ENCODE peak calls at places on chromosomes 3 and 15, in ten cellular contexts. One of them, this sample, is unnamed.

GRCh38 chr3:172522871-172523818 is at the start of gene TNFSF10:
- DNase-seq in mucosa of descending colon: peak
- DNase-seq in cardiac fibroblast: no peak
- DNase-seq in AG04450: no peak
- DNase-seq in H1: no peak
- DNase-seq in BJ: no peak
- DNase-seq in psoas muscle: peak
- DNase-seq in BE2C: no peak
- DNase-seq in heart left ventricle: peak
- DNase-seq in heart right ventricle: peak
- DNase-seq in this sample: no peak

GRCh38 chr3:64188810-64189560 is 36.3 kb downstream of the PRICKLE2 start:
- DNase-seq in mucosa of descending colon: no peak
- DNase-seq in cardiac fibroblast: peak
- DNase-seq in AG04450: peak
- DNase-seq in H1: no peak
- DNase-seq in BJ: peak
- DNase-seq in psoas muscle: no peak
- DNase-seq in BE2C: no peak
- DNase-seq in heart left ventricle: no peak
- DNase-seq in heart right ventricle: no peak
- DNase-seq in this sample: no peak

GRCh38 chr3:31103181-31103580 is 208.7 kb upstream of the GADL1 start:
- DNase-seq in mucosa of descending colon: no peak
- DNase-seq in cardiac fibroblast: no peak
- DNase-seq in AG04450: no peak
- DNase-seq in H1: no peak
- DNase-seq in BJ: no peak
- DNase-seq in psoas muscle: no peak
- DNase-seq in BE2C: no peak
- DNase-seq in heart left ventricle: no peak
- DNase-seq in heart right ventricle: no peak
- DNase-seq in this sample: no peak

GRCh38 chr3:43748179-43748578 is 57.4 kb downstream of the ABHD5 start:
- DNase-seq in mucosa of descending colon: no peak
- DNase-seq in cardiac fibroblast: peak
- DNase-seq in AG04450: no peak
- DNase-seq in H1: no peak
- DNase-seq in BJ: no peak
- DNase-seq in psoas muscle: no peak
- DNase-seq in BE2C: no peak
- DNase-seq in heart left ventricle: no peak
- DNase-seq in heart right ventricle: no peak
- DNase-seq in this sample: no peak

GRCh38 chr15:25059698-25060471 is 105.1 kb downstream of the SNRPN start:
- DNase-seq in mucosa of descending colon: no peak
- DNase-seq in cardiac fibroblast: no peak
- DNase-seq in AG04450: no peak
- DNase-seq in H1: no peak
- DNase-seq in BJ: no peak
- DNase-seq in psoas muscle: no peak
- DNase-seq in BE2C: no peak
- DNase-seq in heart left ventricle: no peak
- DNase-seq in heart right ventricle: no peak
- DNase-seq in this sample: no peak

GRCh38 chr3:13634615-13635014 is 85.7 kb downstream of the FBLN2 start:
- DNase-seq in mucosa of descending colon: no peak
- DNase-seq in cardiac fibroblast: no peak
- DNase-seq in AG04450: no peak
- DNase-seq in H1: no peak
- DNase-seq in BJ: no peak
- DNase-seq in psoas muscle: no peak
- DNase-seq in BE2C: no peak
- DNase-seq in heart left ventricle: no peak
- DNase-seq in heart right ventricle: no peak
- DNase-seq in this sample: no peak

GRCh38 chr15:69643476-69643875 is 190.9 kb downstream of the RPLP1 start:
- DNase-seq in mucosa of descending colon: no peak
- DNase-seq in cardiac fibroblast: no peak
- DNase-seq in AG04450: no peak
- DNase-seq in H1: no peak
- DNase-seq in BJ: no peak
- DNase-seq in psoas muscle: no peak
- DNase-seq in BE2C: no peak
- DNase-seq in heart left ventricle: no peak
- DNase-seq in heart right ventricle: no peak
- DNase-seq in this sample: no peak

GRCh38 chr3:125512135-125512920 is 7.7 kb downstream of the SNX4 start:
- DNase-seq in mucosa of descending colon: no peak
- DNase-seq in cardiac fibroblast: peak
- DNase-seq in AG04450: peak
- DNase-seq in H1: no peak
- DNase-seq in BJ: no peak
- DNase-seq in psoas muscle: no peak
- DNase-seq in BE2C: peak
- DNase-seq in heart left ventricle: no peak
- DNase-seq in heart right ventricle: no peak
- DNase-seq in this sample: no peak

DNA sequence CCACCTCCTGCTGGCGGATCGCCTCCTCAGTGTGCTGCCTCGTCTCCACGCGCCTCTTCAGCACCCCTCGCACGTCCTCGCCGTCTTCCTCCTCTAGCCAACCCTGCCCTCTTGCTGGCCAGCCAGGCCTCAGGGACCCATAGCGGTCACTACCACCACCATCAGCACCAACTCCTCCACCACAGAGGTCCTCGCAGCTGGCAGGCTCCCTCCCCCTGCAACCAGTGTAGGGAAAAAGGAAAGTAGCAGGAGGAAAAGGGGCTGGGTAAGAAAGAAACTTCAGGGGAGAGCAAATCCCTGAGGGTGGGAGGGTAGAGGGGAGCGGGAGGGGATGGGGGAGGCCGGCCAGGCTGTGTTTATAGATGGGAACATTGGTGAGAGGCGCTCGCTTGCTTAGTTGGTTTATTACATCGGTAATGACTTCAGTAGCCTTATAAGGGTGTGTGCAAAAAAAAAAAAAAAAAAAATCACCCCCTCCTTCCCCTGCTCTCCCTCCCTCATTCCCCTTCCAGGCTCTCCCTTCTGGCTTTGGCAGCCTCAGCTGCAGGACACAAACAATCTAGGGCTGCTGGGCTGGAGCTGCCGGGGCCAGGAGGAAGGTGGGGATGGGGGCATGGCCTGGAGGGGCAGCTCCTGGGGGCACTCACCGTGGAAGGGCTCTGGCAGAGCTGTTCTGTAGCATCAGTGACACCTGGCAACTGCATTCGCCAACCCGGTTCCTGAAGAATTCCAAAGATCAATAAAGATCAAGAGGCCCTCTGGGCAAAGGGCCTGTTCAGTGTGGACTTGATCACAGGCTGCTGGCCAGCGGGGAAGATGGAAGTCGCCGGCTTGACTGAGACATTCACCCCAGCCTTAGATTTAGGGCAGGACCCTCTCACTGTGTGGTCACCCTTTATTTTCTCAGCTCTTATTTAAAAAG is 116.2 kb upstream of the HACD2 start:
- DNase-seq in mucosa of descending colon: no peak
- DNase-seq in cardiac fibroblast: no peak
- DNase-seq in AG04450: no peak
- DNase-seq in H1: no peak
- DNase-seq in BJ: no peak
- DNase-seq in psoas muscle: no peak
- DNase-seq in BE2C: no peak
- DNase-seq in heart left ventricle: no peak
- DNase-seq in heart right ventricle: no peak
- DNase-seq in this sample: no peak
- H3K4me3 ChIP-seq in mucosa of descending colon: no peak
- H3K4me3 ChIP-seq in cardiac fibroblast: no peak
- H3K4me3 ChIP-seq in AG04450: peak
- H3K4me3 ChIP-seq in H1: no peak
- H3K4me3 ChIP-seq in BJ: no peak
- H3K4me3 ChIP-seq in psoas muscle: peak
- H3K4me3 ChIP-seq in BE2C: no peak
- H3K4me3 ChIP-seq in heart left ventricle: peak
- H3K4me3 ChIP-seq in heart right ventricle: peak
- H3K4me3 ChIP-seq in this sample: no peak

GRCh38 chr3:127001486-127002194 is 18.7 kb downstream of the PLXNA1 start:
- DNase-seq in mucosa of descending colon: no peak
- DNase-seq in cardiac fibroblast: no peak
- DNase-seq in AG04450: no peak
- DNase-seq in H1: no peak
- DNase-seq in BJ: no peak
- DNase-seq in psoas muscle: no peak
- DNase-seq in BE2C: no peak
- DNase-seq in heart left ventricle: no peak
- DNase-seq in heart right ventricle: no peak
- DNase-seq in this sample: no peak

GRCh38 chr3:127003601-127004280 is 20.8 kb downstream of the PLXNA1 start:
- DNase-seq in mucosa of descending colon: no peak
- DNase-seq in cardiac fibroblast: no peak
- DNase-seq in AG04450: no peak
- DNase-seq in H1: no peak
- DNase-seq in BJ: no peak
- DNase-seq in psoas muscle: no peak
- DNase-seq in BE2C: no peak
- DNase-seq in heart left ventricle: no peak
- DNase-seq in heart right ventricle: no peak
- DNase-seq in this sample: no peak

GRCh38 chr3:127000792-127001191 is 17.9 kb downstream of the PLXNA1 start:
- DNase-seq in mucosa of descending colon: no peak
- DNase-seq in cardiac fibroblast: no peak
- DNase-seq in AG04450: no peak
- DNase-seq in H1: no peak
- DNase-seq in BJ: no peak
- DNase-seq in psoas muscle: no peak
- DNase-seq in BE2C: no peak
- DNase-seq in heart left ventricle: no peak
- DNase-seq in heart right ventricle: no peak
- DNase-seq in this sample: no peak

GRCh38 chr3:127003175-127003555 is 20.2 kb downstream of the PLXNA1 start:
- DNase-seq in mucosa of descending colon: no peak
- DNase-seq in cardiac fibroblast: no peak
- DNase-seq in AG04450: no peak
- DNase-seq in H1: no peak
- DNase-seq in BJ: no peak
- DNase-seq in psoas muscle: no peak
- DNase-seq in BE2C: no peak
- DNase-seq in heart left ventricle: no peak
- DNase-seq in heart right ventricle: no peak
- DNase-seq in this sample: no peak

GRCh38 chr3:127002195-127003174 is 19.6 kb downstream of the PLXNA1 start:
- DNase-seq in mucosa of descending colon: peak
- DNase-seq in cardiac fibroblast: peak
- DNase-seq in AG04450: peak
- DNase-seq in H1: peak
- DNase-seq in BJ: peak
- DNase-seq in psoas muscle: peak
- DNase-seq in BE2C: peak
- DNase-seq in heart left ventricle: peak
- DNase-seq in heart right ventricle: peak
- DNase-seq in this sample: peak
- TF ChIP-seq CTCF in mucosa of descending colon: no peak
- TF ChIP-seq CTCF in cardiac fibroblast: peak
- TF ChIP-seq CTCF in AG04450: peak
- TF ChIP-seq CTCF in H1: no peak
- TF ChIP-seq CTCF in BJ: peak
- TF ChIP-seq CTCF in psoas muscle: peak
- TF ChIP-seq CTCF in BE2C: peak
- TF ChIP-seq CTCF in heart left ventricle: peak
- TF ChIP-seq CTCF in heart right ventricle: peak
- TF ChIP-seq CTCF in this sample: peak

GRCh38 chr15:28918141-28918983 is 32.6 kb downstream of the APBA2 start:
- DNase-seq in mucosa of descending colon: no peak
- DNase-seq in cardiac fibroblast: peak
- DNase-seq in AG04450: no peak
- DNase-seq in H1: peak
- DNase-seq in BJ: no peak
- DNase-seq in psoas muscle: no peak
- DNase-seq in BE2C: no peak
- DNase-seq in heart left ventricle: no peak
- DNase-seq in heart right ventricle: no peak
- DNase-seq in this sample: no peak

GRCh38 chr15:28921336-28921735 is 35.6 kb downstream of the APBA2 start:
- DNase-seq in mucosa of descending colon: no peak
- DNase-seq in cardiac fibroblast: no peak
- DNase-seq in AG04450: no peak
- DNase-seq in H1: no peak
- DNase-seq in BJ: no peak
- DNase-seq in psoas muscle: no peak
- DNase-seq in BE2C: no peak
- DNase-seq in heart left ventricle: no peak
- DNase-seq in heart right ventricle: no peak
- DNase-seq in this sample: no peak

GRCh38 chr15:28920781-28921331 is 35.1 kb downstream of the APBA2 start:
- DNase-seq in mucosa of descending colon: no peak
- DNase-seq in cardiac fibroblast: no peak
- DNase-seq in AG04450: no peak
- DNase-seq in H1: no peak
- DNase-seq in BJ: no peak
- DNase-seq in psoas muscle: no peak
- DNase-seq in BE2C: no peak
- DNase-seq in heart left ventricle: no peak
- DNase-seq in heart right ventricle: no peak
- DNase-seq in this sample: no peak

GRCh38 chr15:28919201-28919627 is 33.4 kb downstream of the APBA2 start:
- DNase-seq in mucosa of descending colon: no peak
- DNase-seq in cardiac fibroblast: no peak
- DNase-seq in AG04450: no peak
- DNase-seq in H1: no peak
- DNase-seq in BJ: no peak
- DNase-seq in psoas muscle: no peak
- DNase-seq in BE2C: no peak
- DNase-seq in heart left ventricle: no peak
- DNase-seq in heart right ventricle: no peak
- DNase-seq in this sample: no peak

DNA sequence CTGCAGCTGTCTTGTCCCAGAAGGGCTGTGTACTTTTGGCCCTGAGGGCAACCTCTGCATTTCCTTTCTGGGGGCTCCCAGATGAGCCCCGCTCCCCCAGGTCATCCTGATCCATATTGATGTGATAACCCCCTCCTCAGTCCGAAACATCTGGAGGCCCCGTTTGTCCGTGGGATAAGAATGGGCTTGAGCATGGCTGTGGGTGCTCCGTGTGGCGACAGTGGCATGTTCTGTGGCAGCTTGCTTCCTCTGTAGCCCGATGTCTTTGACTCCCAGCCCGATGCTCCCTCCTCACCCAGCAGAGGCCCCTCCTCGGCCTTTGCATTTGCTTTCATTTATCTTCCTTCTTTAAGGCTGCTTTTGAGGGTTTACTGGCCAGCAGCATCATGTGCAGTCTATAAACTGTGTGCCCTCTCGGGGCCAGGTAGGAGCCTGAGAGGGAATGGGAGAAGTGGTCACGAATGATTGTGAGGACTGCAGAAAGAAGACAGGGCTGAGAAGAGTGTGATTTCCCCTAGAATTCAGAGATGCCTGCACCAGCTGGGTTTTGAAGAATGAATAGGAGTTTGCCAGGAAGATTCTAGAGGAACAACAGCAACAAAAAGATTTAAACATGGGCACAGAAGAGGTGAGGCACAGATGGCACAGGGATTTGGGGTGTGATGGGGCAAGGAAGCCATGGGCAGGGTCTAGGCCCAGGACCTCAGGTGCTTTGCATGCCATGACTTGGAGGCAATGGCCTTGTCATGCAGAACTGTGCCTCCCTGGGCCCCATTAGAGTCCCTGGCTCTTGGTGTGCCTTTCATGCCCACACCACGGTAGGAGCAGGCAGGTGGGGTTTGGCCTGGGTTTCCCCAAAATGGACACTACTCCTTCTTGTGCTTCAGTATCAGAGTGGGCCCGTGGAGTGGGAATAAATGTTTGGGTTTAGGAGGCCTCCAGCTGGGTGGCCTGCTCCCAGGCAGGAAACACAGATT is 34.2 kb downstream of the APBA2 start:
- DNase-seq in mucosa of descending colon: no peak
- DNase-seq in cardiac fibroblast: no peak
- DNase-seq in AG04450: no peak
- DNase-seq in H1: no peak
- DNase-seq in BJ: no peak
- DNase-seq in psoas muscle: no peak
- DNase-seq in BE2C: no peak
- DNase-seq in heart left ventricle: no peak
- DNase-seq in heart right ventricle: no peak
- DNase-seq in this sample: no peak
- H3K4me3 ChIP-seq in mucosa of descending colon: no peak
- H3K4me3 ChIP-seq in cardiac fibroblast: no peak
- H3K4me3 ChIP-seq in AG04450: no peak
- H3K4me3 ChIP-seq in H1: no peak
- H3K4me3 ChIP-seq in BJ: no peak
- H3K4me3 ChIP-seq in psoas muscle: no peak
- H3K4me3 ChIP-seq in BE2C: no peak
- H3K4me3 ChIP-seq in heart left ventricle: no peak
- H3K4me3 ChIP-seq in heart right ventricle: no peak
- H3K4me3 ChIP-seq in this sample: no peak

DNA sequence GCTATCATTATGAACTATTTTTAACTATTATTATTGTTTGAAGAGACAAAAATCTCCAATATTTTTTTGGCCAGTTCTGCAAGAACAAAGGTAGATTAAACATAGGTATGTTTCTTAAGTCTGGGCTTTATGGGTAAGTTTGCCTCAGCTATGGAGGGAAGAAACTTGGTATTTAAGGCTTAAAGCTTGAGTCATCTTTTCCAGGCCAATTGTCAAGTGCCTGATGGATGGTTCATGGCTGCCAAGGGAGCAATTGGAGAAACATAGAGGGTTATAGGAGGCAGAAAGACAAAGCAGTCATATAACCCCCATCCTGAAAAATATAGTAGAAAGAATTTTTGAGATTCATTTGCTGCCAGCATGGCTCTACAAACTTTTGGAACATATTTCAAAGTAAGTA is 7.2 kb upstream of the STAC start:
- DNase-seq in mucosa of descending colon: no peak
- DNase-seq in cardiac fibroblast: peak
- DNase-seq in AG04450: peak
- DNase-seq in H1: no peak
- DNase-seq in BJ: no peak
- DNase-seq in psoas muscle: no peak
- DNase-seq in BE2C: no peak
- DNase-seq in heart left ventricle: no peak
- DNase-seq in heart right ventricle: no peak
- DNase-seq in this sample: peak
- TF ChIP-seq CTCF in mucosa of descending colon: no peak
- TF ChIP-seq CTCF in cardiac fibroblast: no peak
- TF ChIP-seq CTCF in AG04450: no peak
- TF ChIP-seq CTCF in H1: no peak
- TF ChIP-seq CTCF in BJ: no peak
- TF ChIP-seq CTCF in psoas muscle: no peak
- TF ChIP-seq CTCF in BE2C: no peak
- TF ChIP-seq CTCF in heart left ventricle: no peak
- TF ChIP-seq CTCF in heart right ventricle: no peak
- TF ChIP-seq CTCF in this sample: no peak

This sample was measured in AG09309.